ENCODE peak calls at places on chromosomes 7 and 10, in five cellular contexts. C, U, B, E and P are unnamed samples.

GRCh38 chr10:110843796-110844616 is 27.7 kb upstream of the PDCD4 start:
- DNase-seq in C (peak), U (no peak), B (no peak), E (no peak), P (no peak)

GRCh38 chr10:92695679-92696605 is 6.2 kb downstream of the HHEX start:
- DNase-seq in C (no peak), U (peak), B (no peak), E (peak), P (peak)

GRCh38 chr7:57529931-57530330 is 80.0 kb downstream of the ZNF716 start:
- DNase-seq in C (no peak), U (no peak), B (no peak), E (no peak), P (no peak)

GRCh38 chr7:98119257-98119918 is 12.7 kb downstream of the LMTK2 start:
- DNase-seq in C (peak), U (no peak), B (no peak), E (no peak), P (no peak)

GRCh38 chr10:68124718-68125117 is 15.4 kb downstream of the MYPN start:
- DNase-seq in C (no peak), U (no peak), B (no peak), E (no peak), P (no peak)

GRCh38 chr10:4725917-4726606 is 99.9 kb upstream of the AKR1E2 start:
- DNase-seq in C (peak), U (no peak), B (no peak), E (no peak), P (no peak)

GRCh38 chr10:3779146-3779707 is 5.8 kb downstream of the KLF6 start:
- DNase-seq in C (no peak), U (peak), B (no peak), E (no peak), P (no peak)

GRCh38 chr10:71964669-71965515 is 697 bp downstream of the CHST3 start:
- DNase-seq in C (no peak), U (no peak), B (peak), E (peak), P (peak)

GRCh38 chr7:89607797-89608196 is 546.5 kb upstream of the STEAP1 start:
- DNase-seq in C (no peak), U (no peak), B (no peak), E (no peak), P (no peak)

GRCh38 chr7:29609162-29610030 is 45.8 kb downstream of the PRR15 start:
- DNase-seq in C (peak), U (no peak), B (no peak), E (peak), P (peak)

GRCh38 chr7:42414961-42415505 is 178.0 kb upstream of the GLI3 start:
- DNase-seq in C (no peak), U (no peak), B (no peak), E (no peak), P (no peak)

GRCh38 chr10:79131730-79132644 is 63.2 kb downstream of the ZMIZ1 start:
- DNase-seq in C (no peak), U (no peak), B (no peak), E (no peak), P (no peak)

GRCh38 chr10:772227-772637 is 82.8 kb upstream of the DIP2C start:
- DNase-seq in C (no peak), U (no peak), B (no peak), E (no peak), P (no peak)

GRCh38 chr10:83961620-83962019 is 177.7 kb upstream of the GHITM start:
- DNase-seq in C (no peak), U (no peak), B (no peak), E (no peak), P (no peak)

GRCh38 chr10:98295907-98296306 is 27.9 kb upstream of the LOXL4 start:
- DNase-seq in C (no peak), U (no peak), B (no peak), E (no peak), P (no peak)

GRCh38 chr10:17229717-17229966 is 1.6 kb downstream of the VIM start:
- DNase-seq in C (no peak), U (no peak), B (peak), E (no peak), P (peak)

GRCh38 chr10:6327906-6328707 is 125.4 kb downstream of the PFKFB3 start:
- DNase-seq in C (no peak), U (no peak), B (no peak), E (no peak), P (no peak)

GRCh38 chr7:151091431-151091830 is 5.2 kb downstream of the AGAP3 start:
- DNase-seq in C (no peak), U (no peak), B (no peak), E (no peak), P (peak)
- TF ChIP-seq CTCF in C (peak), U (peak), B (no peak), E (peak), P (peak)

DNA sequence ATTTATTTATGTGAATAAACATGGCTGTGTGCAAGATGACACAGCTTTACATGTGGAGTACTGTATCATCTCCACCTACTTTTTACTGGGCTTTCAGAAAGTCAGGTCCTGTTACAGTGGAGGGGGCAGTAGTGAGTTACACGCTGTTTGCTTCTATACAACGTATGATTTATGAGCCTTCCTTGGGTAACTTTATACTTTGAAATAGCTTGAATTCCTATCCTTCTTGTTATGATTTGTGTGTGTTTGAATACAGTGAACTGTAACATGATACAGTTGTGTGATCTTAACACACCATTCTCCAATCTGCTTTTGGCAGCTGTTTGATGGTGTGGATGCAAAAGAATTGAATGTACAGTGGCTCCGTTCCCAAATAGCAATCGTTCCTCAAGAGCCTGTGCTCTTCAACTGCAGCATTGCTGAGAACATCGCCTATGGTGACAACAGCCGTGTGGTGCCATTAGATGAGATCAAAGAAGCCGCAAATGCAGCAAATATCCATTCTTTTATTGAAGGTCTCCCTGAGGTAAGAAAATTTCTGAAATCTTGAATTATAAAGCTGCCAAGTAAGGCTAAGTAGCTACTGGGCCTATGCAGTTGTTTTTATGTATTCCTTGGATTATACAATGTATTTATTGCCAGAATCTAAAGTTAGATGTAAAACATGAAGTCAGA is 41.6 kb downstream of the SP8 start:
- DNase-seq in C (no peak), U (no peak), B (no peak), E (peak), P (no peak)
- TF ChIP-seq CTCF in C (no peak), U (no peak), B (no peak), E (no peak), P (no peak)

GRCh38 chr10:101229275-101230184 is at the start of gene LBX1:
- DNase-seq in C (no peak), U (no peak), B (no peak), E (no peak), P (no peak)

GRCh38 chr10:101230185-101230917 is 1.1 kb upstream of the LBX1 start:
- DNase-seq in C (no peak), U (no peak), B (no peak), E (no peak), P (peak)

GRCh38 chr10:101227765-101228681 is 1.2 kb downstream of the LBX1 start:
- DNase-seq in C (no peak), U (no peak), B (no peak), E (peak), P (no peak)

GRCh38 chr10:101226888-101227736 is 2.2 kb downstream of the LBX1 start:
- DNase-seq in C (no peak), U (no peak), B (no peak), E (no peak), P (no peak)

DNA sequence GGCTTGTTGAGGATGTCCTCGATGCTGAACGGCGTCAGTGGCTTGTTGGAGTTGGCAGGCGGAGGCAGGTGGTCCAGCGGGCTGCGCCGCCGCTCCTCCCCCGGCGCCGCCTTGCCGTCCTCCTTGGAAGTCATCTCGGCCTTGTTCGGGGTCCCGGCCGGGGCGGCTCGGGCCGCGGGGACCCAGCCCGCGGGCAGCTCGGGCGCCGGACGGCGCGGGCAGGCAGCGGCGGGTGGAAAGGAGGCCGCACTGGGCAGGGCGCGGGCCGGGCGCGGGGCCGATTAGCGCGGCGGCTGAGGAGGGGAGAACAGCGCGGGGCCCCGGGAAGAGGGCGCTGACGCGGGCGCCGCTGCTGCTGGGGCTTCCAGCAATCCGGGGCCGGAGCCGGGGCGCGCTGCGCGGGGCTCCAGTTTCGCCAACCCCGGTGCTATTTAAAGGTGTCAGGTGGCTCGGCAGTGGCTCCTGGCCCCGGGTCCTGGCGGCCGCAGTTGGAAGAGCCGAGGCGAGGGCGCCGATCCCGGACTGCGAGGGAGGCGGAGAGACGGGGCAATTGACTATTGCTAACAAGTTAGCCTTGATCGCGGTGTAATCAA is 485 bp downstream of the LBX1 start:
- DNase-seq in C (no peak), U (no peak), B (no peak), E (peak), P (no peak)
- TF ChIP-seq CTCF in C (no peak), U (no peak), B (no peak), E (no peak), P (no peak)

DNA sequence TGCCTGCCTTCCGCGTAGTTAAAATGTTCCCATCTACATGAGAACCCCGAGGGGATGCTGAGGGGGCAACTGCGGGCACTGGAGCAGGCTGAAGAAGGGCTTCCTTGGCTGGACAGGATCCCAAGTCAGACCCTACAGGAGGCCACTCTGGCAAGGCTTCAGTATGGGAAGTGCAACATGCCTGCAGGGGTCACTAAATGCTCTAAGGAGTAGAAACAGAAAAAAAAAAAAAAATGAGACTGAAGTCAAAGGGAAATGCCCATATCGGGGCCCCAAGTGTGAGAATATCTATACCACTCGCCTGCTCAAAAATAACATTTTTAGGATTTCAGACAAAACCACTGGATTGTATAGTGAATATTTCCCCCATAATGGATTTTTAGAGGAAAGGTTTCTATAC is 33.5 kb downstream of the FAM204A start:
- DNase-seq in C (no peak), U (no peak), B (no peak), E (no peak), P (no peak)
- TF ChIP-seq CTCF in C (no peak), U (no peak), B (no peak), E (no peak), P (no peak)

DNA sequence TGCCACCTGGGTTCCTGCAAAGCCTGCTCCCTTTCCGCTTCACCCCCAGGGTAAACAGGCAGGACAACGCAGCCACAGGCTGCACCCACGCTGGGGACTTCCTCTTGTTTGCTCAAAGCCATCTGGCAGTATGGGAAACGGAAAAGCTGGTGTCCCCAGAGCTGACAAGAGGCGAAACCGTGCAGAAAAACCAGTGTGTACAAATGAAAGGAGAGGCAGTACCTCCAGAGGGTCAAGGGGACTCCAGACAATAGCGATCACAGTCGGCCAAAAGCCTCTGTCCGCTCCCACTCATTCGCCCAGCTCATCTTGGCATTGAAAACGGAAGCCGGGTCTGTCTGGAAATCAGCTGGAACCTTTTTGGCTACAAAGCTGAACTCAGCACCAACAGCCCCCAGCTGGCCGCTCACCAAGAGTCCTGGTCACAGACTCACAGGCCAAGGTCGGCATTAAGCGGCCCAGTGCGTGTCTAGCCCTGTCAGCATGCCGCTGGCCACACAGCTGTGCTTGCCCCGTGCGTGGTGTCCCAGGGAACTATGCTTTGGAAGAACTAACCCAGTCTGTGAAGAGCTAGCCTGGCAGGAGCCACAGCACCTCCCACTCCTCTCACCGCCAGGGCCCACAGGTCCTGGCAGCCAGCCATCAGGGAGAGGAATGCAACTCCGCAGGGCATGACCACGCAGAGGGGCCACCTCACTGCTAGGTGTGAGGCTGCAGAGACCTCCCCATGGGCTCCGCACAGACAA is 10.4 kb downstream of the TNS3 start:
- DNase-seq in C (peak), U (peak), B (peak), E (peak), P (no peak)
- TF ChIP-seq CTCF in C (peak), U (no peak), B (no peak), E (no peak), P (no peak)